ENCODE peak calls at places on chromosomes 12 and 14, in four cellular contexts. U is MM.1S, H is heart right ventricle, S is psoas muscle. E is an unnamed sample.

GRCh38 chr12:131357152-131357747 is 353.6 kb upstream of the SFSWAP start:
- DNase-seq in U (no peak), H (no peak), S (no peak), E (no peak)

GRCh38 chr12:100539209-100539608 is 34.3 kb upstream of the GAS2L3 start:
- DNase-seq in U (peak; percentile 48), H (peak; percentile 10), S (no peak), E (peak; percentile 40)

GRCh38 chr14:21734457-21735074 is 60.9 kb upstream of the OR4E1 start:
- DNase-seq in U (peak; percentile 79), H (no peak), S (no peak), E (peak; percentile 59)

GRCh38 chr12:54300732-54301427 is at the start of gene NFE2:
- DNase-seq in U (peak; percentile 37), H (no peak), S (peak; percentile 46), E (peak; percentile 63)

GRCh38 chr14:98623806-98624430 is 648.1 kb downstream of the BCL11B start:
- DNase-seq in U (no peak), H (no peak), S (no peak), E (no peak)

GRCh38 chr12:20211537-20211936 is 156.8 kb upstream of the PDE3A start:
- DNase-seq in U (no peak), H (no peak), S (no peak), E (no peak)

GRCh38 chr12:23099604-23100003 is 474.6 kb downstream of the ETNK1 start:
- DNase-seq in U (no peak), H (no peak), S (no peak), E (peak; percentile 23)

GRCh38 chr12:107468976-107469375 is 216.6 kb upstream of the PWP1 start:
- DNase-seq in U (no peak), H (no peak), S (no peak), E (no peak)

GRCh38 chr12:106223485-106224391 is 24.1 kb downstream of the CKAP4 start:
- DNase-seq in U (peak; percentile 70), H (peak; percentile 68), S (peak; percentile 67), E (peak; percentile 59)

GRCh38 chr12:10191865-10192264 is 13.0 kb downstream of the TMEM52B start:
- DNase-seq in U (no peak), H (no peak), S (no peak), E (peak; percentile 77)

GRCh38 chr12:56668197-56668457 is 20.0 kb downstream of the PTGES3 start:
- DNase-seq in U (no peak), H (no peak), S (no peak), E (no peak)

GRCh38 chr12:2682301-2683282 is 112.2 kb upstream of the FKBP4 start:
- DNase-seq in U (peak; percentile 61), H (no peak), S (no peak), E (peak; percentile 54)

GRCh38 chr12:131378176-131378842 is 332.6 kb upstream of the SFSWAP start:
- DNase-seq in U (no peak), H (no peak), S (no peak), E (no peak)

GRCh38 chr14:62162998-62163589 is 400.9 kb downstream of the SNAPC1 start:
- DNase-seq in U (peak; percentile 6), H (no peak), S (no peak), E (peak; percentile 46)

GRCh38 chr14:99516156-99517045 is 35.2 kb downstream of the CCNK start:
- DNase-seq in U (no peak), H (no peak), S (no peak), E (no peak)

GRCh38 chr12:71760471-71760870 is 5.8 kb downstream of the RAB21 start:
- DNase-seq in U (no peak), H (no peak), S (no peak), E (no peak)

GRCh38 chr12:54016478-54016964 is 7.7 kb downstream of the HOXC8 start:
- DNase-seq in U (no peak), H (no peak), S (no peak), E (peak; percentile 96)

GRCh38 chr14:93105362-93105761 is 10.4 kb downstream of the ITPK1 start:
- DNase-seq in U (no peak), H (no peak), S (peak; percentile 48), E (peak; percentile 83)

GRCh38 chr12:29782821-29783772 is 645 bp downstream of the TMTC1 start:
- DNase-seq in U (peak; percentile 49), H (peak; percentile 43), S (peak; percentile 68), E (peak; percentile 35)

GRCh38 chr12:130120012-130120805 is 42.1 kb upstream of the FZD10 start:
- DNase-seq in U (no peak), H (no peak), S (no peak), E (no peak)

GRCh38 chr12:78392918-78393317 is 471.7 kb upstream of the SYT1 start:
- DNase-seq in U (no peak), H (no peak), S (no peak), E (peak; percentile 46)

GRCh38 chr12:14841761-14842160 is 1.6 kb downstream of the ART4 start:
- DNase-seq in U (no peak), H (peak; percentile 71), S (peak; percentile 39), E (peak; percentile 68)
- H3K4me3 ChIP-seq in U (no peak overlapping the region), H (no peak overlapping the region), S (no peak overlapping the region), E (no peak overlapping the region)

GRCh38 chr14:97180304-97181200 is 383.4 kb downstream of the VRK1 start:
- DNase-seq in U (no peak), H (no peak), S (no peak), E (peak; percentile 77)
- TF ChIP-seq CTCF in U (no peak), H (no peak), S (no peak), E (peak; percentile 24)

GRCh38 chr14:20418501-20418909 is 5.2 kb upstream of the TEP1 start:
- DNase-seq in U (no peak), H (no peak), S (no peak), E (no peak)
- H3K4me3 ChIP-seq in U (no peak overlapping the region), H (no peak overlapping the region), S (no peak overlapping the region), E (no peak overlapping the region)

DNA sequence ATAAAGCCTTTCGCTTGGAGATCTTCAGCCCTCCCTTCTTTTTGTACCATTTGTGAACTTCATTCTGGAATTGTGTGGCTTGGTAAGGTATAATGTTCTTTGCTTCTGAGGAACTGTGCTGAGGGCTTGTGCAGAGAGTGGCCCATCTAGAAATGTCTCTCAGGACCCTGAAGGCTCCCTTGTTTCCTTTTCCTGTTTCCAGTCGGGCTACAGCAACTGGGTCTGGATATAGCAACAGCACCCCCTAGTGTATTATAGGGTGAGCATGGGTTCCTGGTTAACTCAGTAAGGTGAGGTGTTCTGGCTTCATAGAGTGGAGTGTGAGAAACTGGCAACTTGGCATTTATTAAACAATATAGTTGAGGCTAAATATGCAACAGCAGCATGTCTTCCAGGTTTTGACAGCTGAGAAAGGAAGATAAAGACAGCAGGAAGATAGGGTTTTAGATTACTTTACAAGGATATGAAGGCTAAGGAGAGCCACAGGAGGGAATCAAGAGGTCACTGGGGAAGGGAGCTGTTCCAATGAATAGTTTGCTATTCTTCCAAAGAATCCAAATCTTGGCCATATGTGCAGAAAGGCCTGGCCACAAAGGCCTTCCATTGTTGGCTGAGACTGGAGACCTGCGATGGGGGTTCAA is 49.1 kb upstream of the RNU6-8 start:
- DNase-seq in U (peak; percentile 42), H (peak; percentile 69), S (no peak), E (peak; percentile 78)
- TF ChIP-seq CTCF in U (peak; percentile 73), H (peak; percentile 79), S (peak; percentile 80), E (peak; percentile 98)

DNA sequence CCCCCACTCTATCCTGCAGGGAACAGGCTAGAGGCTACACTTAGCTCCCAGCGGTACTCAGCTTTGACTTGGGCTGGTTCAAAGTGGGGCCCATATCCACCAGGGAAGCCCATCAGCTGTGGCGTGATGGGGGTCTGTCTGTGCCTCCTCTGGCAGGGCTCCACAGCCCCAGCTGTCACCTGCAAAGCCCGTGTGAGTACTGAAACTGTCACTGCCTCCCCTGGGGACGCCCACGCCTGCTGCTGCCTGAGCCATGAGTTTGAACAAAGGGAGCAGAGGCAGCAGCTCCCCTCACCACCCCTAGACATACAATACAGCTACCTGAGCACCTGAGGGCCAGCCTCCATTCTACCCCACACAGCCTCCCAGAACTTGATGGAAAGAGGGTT is 5.0 kb downstream of the REM2 start:
- DNase-seq in U (peak; percentile 28), H (no peak), S (no peak), E (no peak)
- H3K4me3 ChIP-seq in U (peak overlapping the region; percentile 62), H (no peak overlapping the region), S (no peak overlapping the region), E (no peak overlapping the region)

GRCh38 chr12:6452245-6452731 is 446 bp downstream of the TAPBPL start:
- DNase-seq in U (peak; percentile 50), H (peak; percentile 58), S (peak; percentile 43), E (no peak)

GRCh38 chr12:6450869-6451347 is 934 bp upstream of the TAPBPL start:
- DNase-seq in U (no peak), H (no peak), S (peak; percentile 39), E (no peak)

GRCh38 chr12:6450091-6450868 is 1.6 kb upstream of the TAPBPL start:
- DNase-seq in U (no peak), H (no peak), S (no peak), E (no peak)

GRCh38 chr12:6452908-6453630 is 1.2 kb downstream of the TAPBPL start:
- DNase-seq in U (peak; percentile 30), H (peak; percentile 35), S (no peak), E (no peak)

DNA sequence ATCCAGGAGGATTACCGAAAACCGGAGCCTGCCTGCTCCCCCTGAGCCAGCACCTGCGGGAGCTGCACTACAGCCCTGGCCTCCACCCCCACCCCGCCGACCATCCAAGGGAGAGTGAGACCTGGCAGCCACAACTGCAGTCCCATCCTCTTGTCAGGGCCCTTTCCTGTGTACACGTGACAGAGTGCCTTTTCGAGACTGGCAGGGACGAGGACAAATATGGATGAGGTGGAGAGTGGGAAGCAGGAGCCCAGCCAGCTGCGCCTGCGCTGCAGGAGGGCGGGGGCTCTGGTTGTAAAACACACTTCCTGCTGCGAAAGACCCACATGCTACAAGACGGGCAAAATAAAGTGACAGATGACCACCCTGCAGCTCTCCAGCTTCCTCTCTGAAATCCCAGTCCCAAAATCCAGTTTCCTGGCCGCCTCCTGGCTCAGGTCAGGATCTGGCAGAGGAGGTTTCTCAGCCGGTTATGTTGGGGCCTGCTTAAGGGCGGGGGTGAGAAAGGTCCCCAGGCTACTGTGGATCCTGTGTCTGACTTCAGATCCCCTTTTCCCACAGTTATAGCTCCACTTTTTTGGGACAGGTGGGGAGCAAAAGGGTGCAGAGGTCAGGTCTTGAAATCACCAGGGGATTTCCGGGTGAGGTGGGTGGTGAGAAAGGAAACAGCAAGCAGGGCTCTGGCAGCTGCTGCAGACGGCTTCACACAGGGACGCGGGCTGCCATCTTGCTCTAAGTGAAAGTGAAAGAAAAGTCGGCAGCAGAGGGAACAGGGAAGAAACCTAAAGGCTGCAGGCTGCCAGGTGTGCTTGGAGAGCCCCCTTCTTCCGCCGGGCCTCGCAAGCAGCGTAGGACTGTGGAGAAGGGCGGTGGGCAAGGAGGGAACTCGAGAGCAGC is at the start of gene TAPBPL:
- DNase-seq in U (peak; percentile 87), H (peak; percentile 90), S (peak; percentile 85), E (peak; percentile 75)
- TF ChIP-seq CTCF in U (no peak), H (no peak), S (no peak), E (no peak)

DNA sequence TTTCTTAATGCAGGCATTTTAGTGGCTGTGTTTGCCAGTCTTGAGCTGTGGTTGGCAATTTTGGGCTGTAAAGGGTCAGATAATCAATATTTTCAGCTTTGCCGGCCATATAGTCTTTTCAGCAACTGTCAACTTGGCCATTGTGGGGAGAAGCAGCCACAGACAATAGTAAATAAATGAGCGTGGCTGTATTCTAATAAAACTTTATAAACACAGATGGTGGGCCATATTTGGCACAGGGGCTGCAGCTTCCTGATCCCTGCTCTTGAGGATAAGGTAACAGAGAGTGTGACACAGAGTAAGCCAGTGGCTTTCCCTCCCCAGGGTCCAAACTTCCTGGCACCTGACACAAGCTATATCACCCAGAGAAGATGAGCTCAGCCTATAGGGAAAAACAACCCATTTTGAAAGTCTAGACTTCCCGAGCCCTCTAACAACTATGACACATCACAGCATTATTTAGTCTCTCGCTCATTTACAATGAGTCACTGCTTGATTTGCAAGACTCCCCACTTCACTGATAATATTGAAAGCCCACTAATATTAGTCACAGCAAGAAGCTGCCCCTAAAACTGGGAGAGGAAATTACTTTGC is 163.1 kb upstream of the TMPO start:
- DNase-seq in U (no peak), H (no peak), S (no peak), E (peak; percentile 87)
- H3K4me3 ChIP-seq in U (no peak overlapping the region), H (no peak overlapping the region), S (no peak overlapping the region), E (no peak overlapping the region)

E was measured in fibroblast of mammary gland.